ENCODE peak calls at places on chromosome 1, in four cellular contexts. S is stimulated activated CD4-positive, alpha-beta T cell treated with anti-CD3 and anti-CD28 coated beads, Interleukin-1b, Interleukin-23, amount 100 ng/mL, for 24 hours; P is HEK293T; C is mucosa of gallbladder. Q is an unnamed sample.

GRCh38 chr1:54016343-54017282 is 1.4 kb downstream of the LDLRAD1 start:
- DNase-seq in S (no peak), P (no peak), C (peak; percentile 76), Q (no peak)

GRCh38 chr1:3614755-3615742 is 3.7 kb upstream of the MEGF6 start:
- DNase-seq in S (no peak), P (peak; percentile 43), C (no peak), Q (no peak)

GRCh38 chr1:69513621-69514020 is 54.1 kb upstream of the LRRC7 start:
- DNase-seq in S (no peak), P (no peak), C (no peak), Q (no peak)

GRCh38 chr1:225865514-225865913 is 16.7 kb downstream of the TMEM63A start:
- DNase-seq in S (no peak), P (no peak), C (no peak), Q (no peak)

GRCh38 chr1:7120863-7121621 is 335.8 kb downstream of the CAMTA1 start:
- DNase-seq in S (no peak), P (peak; percentile 26), C (no peak), Q (no peak)

GRCh38 chr1:212667223-212668139 is 32.2 kb downstream of the BATF3 start:
- DNase-seq in S (no peak), P (no peak), C (peak; percentile 36), Q (peak; percentile 38)

GRCh38 chr1:183198463-183198862 is 12.4 kb downstream of the LAMC2 start:
- DNase-seq in S (no peak), P (no peak), C (no peak), Q (no peak)

GRCh38 chr1:155607708-155608107 is 2.3 kb upstream of the MSTO1 start:
- DNase-seq in S (no peak), P (no peak), C (no peak), Q (no peak)

GRCh38 chr1:106173101-106173500 is 883.4 kb upstream of the PRMT6 start:
- DNase-seq in S (no peak), P (no peak), C (no peak), Q (no peak)

GRCh38 chr1:241202321-241202845 is 154.6 kb downstream of the RGS7 start:
- DNase-seq in S (no peak), P (no peak), C (peak; percentile 18), Q (no peak)

GRCh38 chr1:24910751-24911650 is 19.1 kb downstream of the RUNX3 start:
- DNase-seq in S (no peak), P (no peak), C (peak; percentile 64), Q (no peak)

GRCh38 chr1:161305872-161306519 is 3.8 kb downstream of the MPZ start:
- DNase-seq in S (peak; percentile 80), P (peak; percentile 74), C (peak; percentile 80), Q (peak; percentile 96)

GRCh38 chr1:223747838-223748335 is 35.5 kb downstream of the CAPN2 start:
- DNase-seq in S (no peak), P (no peak), C (peak; percentile 69), Q (no peak)

GRCh38 chr1:77866296-77866695 is 22.1 kb upstream of the NEXN start:
- DNase-seq in S (no peak), P (no peak), C (no peak), Q (no peak)

GRCh38 chr1:53074313-53075154 is 12.5 kb downstream of the PODN start:
- DNase-seq in S (no peak), P (no peak), C (no peak), Q (no peak)

GRCh38 chr1:217029311-217030157 is 306.3 kb upstream of the ESRRG start:
- DNase-seq in S (no peak), P (no peak), C (peak; percentile 63), Q (no peak)

GRCh38 chr1:33036051-33036525 is 595 bp downstream of the AK2 start:
- DNase-seq in S (no peak), P (peak; percentile 61), C (no peak), Q (no peak)

GRCh38 chr1:37244815-37245214 is 210.5 kb upstream of the GRIK3 start:
- DNase-seq in S (no peak), P (no peak), C (no peak), Q (no peak)

GRCh38 chr1:110524311-110525249 is 5.6 kb upstream of the KCNA10 start:
- DNase-seq in S (peak; percentile 32), P (peak; percentile 89), C (no peak), Q (peak; percentile 81)

GRCh38 chr1:117541003-117541402 is 64.8 kb upstream of the TENT5C start:
- DNase-seq in S (no peak), P (no peak), C (peak; percentile 32), Q (no peak)

GRCh38 chr1:33470495-33471012 is 1.9 kb upstream of the ZSCAN20 start:
- DNase-seq in S (peak; percentile 33), P (peak; percentile 87), C (peak; percentile 77), Q (peak; percentile 77)

GRCh38 chr1:109239580-109240068 is 9.7 kb upstream of the CELSR2 start:
- DNase-seq in S (no peak), P (peak; percentile 78), C (no peak), Q (peak; percentile 65)